ENCODE peak calls at places on chromosomes 4 and X, in seven cellular contexts. J is IMR-90, Z is H9, K is neuronal stem cell, H is mesendoderm, N is trophoblast cell, X is H1. S is an unnamed sample.

GRCh38 chrX:71215335-71215912 is 7.6 kb upstream of the GJB1 start:
- DNase-seq in X (no peak), J (no peak), H (no peak), K (no peak), Z (no peak), N (no peak), S (no peak)

GRCh38 chr4:15031993-15032660 is 29.8 kb downstream of the CPEB2 start:
- DNase-seq in H (no peak), Z (no peak), X (no peak), J (peak), N (no peak), K (no peak), S (peak)

GRCh38 chrX:153505361-153505760 is 10.6 kb downstream of the BGN start:
- DNase-seq in X (no peak), J (no peak), Z (no peak), K (no peak), N (peak), H (no peak), S (no peak)

GRCh38 chr4:139552908-139553307 is 3.1 kb downstream of the SETD7 start:
- DNase-seq in X (no peak), Z (no peak), H (no peak), N (no peak), J (no peak), K (no peak), S (peak)

GRCh38 chr4:187380181-187380581 is 615.4 kb upstream of the ZFP42 start:
- DNase-seq in H (peak), K (no peak), N (peak), Z (peak), J (peak), X (peak), S (no peak)

GRCh38 chr4:139552506-139552905 is 3.5 kb downstream of the SETD7 start:
- DNase-seq in K (no peak), N (peak), X (no peak), H (peak), Z (no peak), J (peak), S (peak)

GRCh38 chr4:74934016-74934821 is 1.3 kb downstream of the PARM1 start:
- DNase-seq in H (peak), Z (peak), N (peak), K (no peak), J (peak), X (no peak), S (peak)

GRCh38 chrX:2831471-2832228 is 2.9 kb downstream of the GYG2 start:
- DNase-seq in N (no peak), K (no peak), X (no peak), J (no peak), H (no peak), Z (no peak), S (no peak)

GRCh38 chr4:1240721-1241465 is 8.0 kb downstream of the CTBP1 start:
- DNase-seq in H (no peak), J (no peak), X (no peak), N (no peak), Z (no peak), K (no peak), S (no peak)

GRCh38 chrX:22136711-22137110 is 104.6 kb downstream of the PHEX start:
- DNase-seq in X (no peak), K (no peak), J (peak), H (no peak), Z (no peak), N (no peak), S (peak)

GRCh38 chrX:10103023-10103422 is 53.8 kb upstream of the CLCN4 start:
- DNase-seq in Z (no peak), X (no peak), H (no peak), N (peak), J (peak), K (no peak), S (peak)

GRCh38 chr4:16157609-16158503 is 68.4 kb downstream of the TAPT1 start:
- DNase-seq in Z (no peak), J (no peak), K (peak), X (no peak), N (peak), H (peak), S (peak)

GRCh38 chr4:83083925-83084475 is 30.5 kb downstream of the PLAC8 start:
- DNase-seq in K (no peak), X (no peak), J (no peak), Z (no peak), H (peak), N (peak), S (no peak)

GRCh38 chr4:183483997-183484396 is 20.9 kb upstream of the ING2 start:
- DNase-seq in K (no peak), Z (no peak), H (no peak), N (no peak), J (peak), X (no peak), S (no peak)

GRCh38 chr4:129453524-129453923 is 357.6 kb downstream of the C4orf33 start:
- DNase-seq in H (no peak), X (no peak), K (no peak), Z (no peak), N (no peak), J (no peak), S (no peak)

GRCh38 chrX:106933538-106933961 is 13.3 kb downstream of the CLDN2 start:
- DNase-seq in X (no peak), J (peak), Z (no peak), H (peak), K (no peak), N (peak), S (peak)

GRCh38 chrX:109831326-109831985 is 98.4 kb upstream of the ACSL4 start:
- DNase-seq in H (no peak), N (no peak), J (no peak), X (no peak), K (no peak), Z (no peak), S (no peak)

GRCh38 chrX:70174754-70175153 is 2.5 kb upstream of the DGAT2L6 start:
- DNase-seq in K (no peak), J (peak), N (no peak), H (no peak), Z (no peak), X (no peak), S (no peak)

GRCh38 chrX:23333842-23334535 is 660 bp upstream of the PTCHD1 start:
- DNase-seq in J (no peak), Z (peak), X (no peak), N (no peak), K (no peak), H (peak), S (no peak)

GRCh38 chr4:37646237-37646636 is 39.9 kb downstream of the RELL1 start:
- DNase-seq in H (no peak), X (no peak), N (no peak), K (no peak), Z (no peak), J (no peak), S (no peak)

GRCh38 chr4:53161475-53162423 is 204.1 kb downstream of the SCFD2 start:
- DNase-seq in H (no peak), N (no peak), J (no peak), Z (no peak), X (no peak), K (no peak), S (no peak)

GRCh38 chr4:40055873-40056721 is 553 bp upstream of the N4BP2 start:
- DNase-seq in K (peak), Z (peak), J (peak), N (peak), X (no peak), H (peak), S (peak)

GRCh38 chr4:8762951-8763735 is 108.5 kb downstream of the HMX1 start:
- DNase-seq in N (no peak), X (no peak), K (no peak), H (no peak), J (no peak), Z (no peak), S (no peak)

GRCh38 chrX:72245461-72246089 is 6.7 kb upstream of the ERCC6L start:
- DNase-seq in J (peak), Z (peak), N (peak), X (no peak), H (peak), K (no peak), S (peak)

GRCh38 chrX:12779534-12779933 is 11.7 kb upstream of the PRPS2 start:
- DNase-seq in Z (no peak), X (no peak), N (peak), K (no peak), J (no peak), H (peak), S (peak)

GRCh38 chr4:188282620-188283232 is 143.5 kb downstream of the TRIML1 start:
- DNase-seq in Z (peak), H (peak), N (no peak), J (no peak), K (no peak), X (peak), S (no peak)

GRCh38 chrX:120316587-120317283 is 5.5 kb upstream of the TMEM255A start:
- DNase-seq in N (peak), Z (no peak), X (no peak), J (peak), H (no peak), K (no peak), S (no peak)

GRCh38 chr4:184250795-184251679 is 33.4 kb upstream of the ENPP6 start:
- DNase-seq in K (peak), Z (no peak), J (peak), X (no peak), N (peak), H (peak), S (peak)

GRCh38 chrX:24100713-24101112 is 46.0 kb downstream of the EIF2S3 start:
- DNase-seq in Z (no peak), J (peak), K (no peak), X (no peak), H (no peak), N (no peak), S (peak)

GRCh38 chr4:123659759-123660158 is 263.2 kb downstream of the SPRY1 start:
- DNase-seq in Z (no peak), J (no peak), X (no peak), H (peak), K (no peak), N (peak), S (no peak)

GRCh38 chr4:181478675-181479074 is 764.5 kb upstream of the TENM3 start:
- DNase-seq in N (no peak), X (no peak), Z (no peak), H (no peak), K (no peak), J (no peak), S (no peak)

GRCh38 chr4:35760706-35761278 is 483.5 kb downstream of the ARAP2 start:
- DNase-seq in K (no peak), H (peak), N (no peak), J (no peak), Z (no peak), X (no peak), S (no peak)

GRCh38 chrX:47623540-47624027 is 3.9 kb upstream of the SYN1 start:
- DNase-seq in J (peak), Z (peak), H (peak), X (peak), K (peak), N (peak), S (peak)

GRCh38 chr4:102438873-102439614 is 62.1 kb upstream of the NFKB1 start:
- DNase-seq in Z (no peak), H (peak), K (no peak), J (peak), X (no peak), N (peak), S (peak)

GRCh38 chr4:143352052-143352451 is 15.4 kb downstream of the GAB1 start:
- DNase-seq in N (no peak), K (no peak), Z (no peak), J (no peak), H (no peak), X (no peak), S (no peak)

GRCh38 chrX:103584606-103585005 is 709 bp upstream of the TCEAL4 start:
- DNase-seq in N (no peak), Z (no peak), K (no peak), H (no peak), J (no peak), X (no peak), S (no peak)

GRCh38 chrX:30196322-30196721 is 19.0 kb upstream of the MAGEB2 start:
- DNase-seq in N (peak), X (no peak), J (peak), K (no peak), H (peak), Z (no peak), S (peak)

GRCh38 chr4:39469429-39470077 is 10.7 kb downstream of the LIAS start:
- DNase-seq in N (peak), K (peak), X (no peak), Z (peak), J (peak), H (peak), S (peak)

GRCh38 chrX:30620980-30621716 is 32.1 kb upstream of the GK start:
- DNase-seq in Z (no peak), K (no peak), H (peak), N (peak), X (no peak), J (peak), S (peak)

GRCh38 chr4:40176602-40177001 is 20.2 kb upstream of the RHOH start:
- DNase-seq in K (no peak), H (peak), X (no peak), N (no peak), Z (peak), J (no peak), S (no peak)

DNA sequence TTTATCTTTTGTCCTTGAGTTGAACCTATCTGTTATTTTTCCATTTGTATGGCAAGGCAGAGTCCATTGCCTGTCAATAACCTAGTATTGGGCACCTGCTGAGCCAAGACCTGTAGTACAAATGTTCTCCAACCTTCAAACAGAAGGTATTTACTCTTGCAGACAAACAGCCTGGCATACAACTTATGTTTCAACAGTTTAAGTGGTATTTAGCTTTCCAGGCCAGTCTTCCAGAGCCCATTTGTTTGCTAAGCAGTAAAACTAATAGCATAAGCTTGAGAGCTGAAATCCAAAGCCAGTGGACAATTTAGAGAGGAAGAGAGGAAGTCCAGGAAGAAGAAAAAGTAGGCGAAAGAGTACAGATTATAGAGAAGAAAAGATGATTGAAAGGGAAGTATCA is 979.3 kb downstream of the GLUD2 start:
- DNase-seq in X (no peak), K (no peak), J (no peak), Z (no peak), N (no peak), H (no peak), S (no peak)
- H4K8ac ChIP-seq in X (no peak), K (no peak), J (no peak), Z (no peak), N (no peak), H (no peak), S (no peak)

GRCh38 chr4:70504733-70505132 is 13.6 kb upstream of the AMTN start:
- DNase-seq in K (no peak), X (no peak), J (no peak), N (no peak), Z (no peak), H (no peak), S (no peak)

GRCh38 chr4:70508801-70509200 is 9.6 kb upstream of the AMTN start:
- DNase-seq in N (peak), X (no peak), K (no peak), J (no peak), Z (no peak), H (no peak), S (no peak)

DNA sequence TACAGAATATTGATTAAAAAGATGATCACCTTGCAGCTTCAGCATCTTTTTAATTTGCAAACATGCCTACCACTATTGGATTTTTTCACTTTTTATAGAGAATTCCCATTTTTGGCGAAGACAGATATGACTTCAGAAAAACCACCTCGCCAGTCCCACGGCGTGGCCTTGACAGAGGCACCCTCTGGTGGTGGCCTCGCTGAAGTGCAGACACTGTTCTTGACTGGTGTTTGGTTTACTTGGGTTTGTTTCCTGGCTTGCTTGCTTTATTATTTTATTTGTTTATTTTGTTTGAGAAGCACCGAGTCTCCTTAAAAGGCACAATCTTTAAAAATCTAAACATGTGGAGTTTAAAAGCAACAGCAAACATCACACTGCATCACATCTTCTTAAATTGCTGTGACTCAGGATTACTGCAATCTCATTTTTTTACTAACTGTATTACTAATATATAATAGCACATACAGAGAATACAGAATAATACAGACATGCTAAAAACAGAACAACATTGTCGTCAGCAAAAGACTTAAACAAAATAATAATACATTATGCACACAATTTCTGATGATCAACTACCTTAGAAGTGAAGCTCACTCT is 13.1 kb upstream of the AMTN start:
- DNase-seq in X (peak), N (peak), J (peak), K (peak), H (peak), Z (peak), S (peak)
- H4K8ac ChIP-seq in X (no peak), N (no peak), J (no peak), K (no peak), H (no peak), Z (no peak), S (no peak)

DNA sequence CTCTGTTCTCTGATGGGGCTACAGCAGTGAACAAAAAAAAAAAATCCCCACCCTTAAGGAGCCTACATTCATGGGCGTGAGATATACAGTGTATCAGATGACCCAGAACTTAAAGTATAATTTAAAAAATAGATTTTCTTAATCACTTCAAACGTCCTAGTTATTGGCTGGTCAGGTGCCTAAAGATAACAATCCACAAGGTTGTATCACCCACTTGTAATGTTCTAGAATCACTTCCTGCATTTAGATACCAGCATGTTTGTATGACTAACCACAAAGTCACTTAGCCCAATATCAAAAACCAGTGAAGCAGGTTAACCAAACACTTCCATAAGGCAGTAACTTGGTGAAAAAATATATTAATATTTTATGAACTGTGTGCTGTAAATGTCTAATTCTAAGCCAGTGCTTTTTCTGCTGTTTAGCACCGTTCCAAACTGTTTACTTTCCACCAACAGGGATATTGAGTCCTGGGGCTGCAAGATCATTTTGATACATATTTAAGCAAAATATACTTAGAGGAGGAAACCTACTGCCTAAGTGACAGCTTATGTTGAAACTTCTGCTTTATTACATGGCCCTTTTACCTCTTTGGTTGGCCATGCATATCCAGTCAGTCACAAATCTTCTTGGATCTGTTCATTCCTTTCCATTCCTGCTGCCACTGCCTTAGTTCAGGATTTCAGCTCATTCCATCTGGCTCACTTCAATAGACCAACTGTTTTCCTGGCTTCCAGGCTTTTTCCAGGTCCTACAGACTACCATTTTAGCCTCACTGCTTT is 43.3 kb downstream of the CD40LG start:
- DNase-seq in J (peak), N (peak), X (no peak), K (no peak), H (no peak), Z (no peak), S (no peak)
- H4K8ac ChIP-seq in J (no peak), N (no peak), X (no peak), K (no peak), H (no peak), Z (no peak), S (no peak)

GRCh38 chr4:80921441-80921840 is 109.1 kb upstream of the BMP3 start:
- DNase-seq in J (no peak), X (no peak), K (no peak), N (peak), H (no peak), Z (no peak), S (no peak)

GRCh38 chr4:80926446-80926845 is 104.1 kb upstream of the BMP3 start:
- DNase-seq in H (no peak), X (no peak), K (no peak), N (peak), Z (no peak), J (peak), S (no peak)

GRCh38 chr4:80926891-80927290 is 103.6 kb upstream of the BMP3 start:
- DNase-seq in X (no peak), N (peak), K (no peak), Z (no peak), H (no peak), J (no peak), S (no peak)

GRCh38 chr4:80925293-80925692 is 105.2 kb upstream of the BMP3 start:
- DNase-seq in J (no peak), K (no peak), Z (no peak), H (no peak), X (no peak), N (no peak), S (no peak)

DNA sequence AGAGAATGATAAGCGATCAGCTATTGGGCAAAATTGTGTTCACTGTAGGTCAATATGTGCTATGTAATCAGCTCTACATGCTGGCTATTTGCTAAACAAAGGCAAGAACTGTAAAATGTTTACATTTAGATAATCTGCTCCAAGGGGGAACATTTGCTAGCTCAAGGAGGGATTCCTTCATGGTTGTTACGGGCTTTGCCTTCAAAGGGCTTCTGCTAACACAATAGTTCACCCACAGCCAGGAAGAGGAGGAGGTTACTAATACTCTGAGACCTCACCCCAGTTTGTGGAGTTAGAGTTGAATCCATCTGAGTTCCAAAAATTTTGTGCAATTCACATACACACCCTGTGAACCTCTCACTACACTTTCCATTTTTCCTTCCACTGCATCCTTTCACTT is 107.6 kb upstream of the BMP3 start:
- DNase-seq in X (no peak), N (no peak), H (peak), Z (no peak), J (no peak), K (no peak), S (no peak)
- H4K8ac ChIP-seq in X (no peak), N (no peak), H (no peak), Z (no peak), J (no peak), K (no peak), S (no peak)

GRCh38 chr4:57044996-57045395 is 65.2 kb downstream of the IGFBP7 start:
- DNase-seq in X (no peak), Z (no peak), N (peak), H (no peak), K (no peak), J (peak), S (peak)
- H4K8ac ChIP-seq in X (no peak), Z (no peak), N (no peak), H (no peak), K (no peak), J (peak), S (no peak)

GRCh38 chr4:26001413-26001812 is 87.4 kb downstream of the SMIM20 start:
- DNase-seq in Z (no peak), K (no peak), H (no peak), J (no peak), N (no peak), X (no peak), S (no peak)
- H4K8ac ChIP-seq in Z (no peak), K (no peak), H (no peak), J (no peak), N (no peak), X (no peak), S (no peak)

GRCh38 chr4:7758444-7758815 is 181.2 kb downstream of the AFAP1 start:
- DNase-seq in X (no peak), N (no peak), Z (no peak), H (no peak), K (no peak), J (no peak), S (no peak)
- H4K8ac ChIP-seq in X (no peak), N (no peak), Z (no peak), H (no peak), K (no peak), J (no peak), S (no peak)

S was measured in mesenchymal stem cell.